ENCODE peak calls at places on chromosomes 1 and 21, in nine cellular contexts. G is HS-27A; Z is GM12865; U is hippocampal formation; C is H4; A is tibial nerve; J is Peyer's patch; Y is HEK293T; N is activated T-helper 1 cell treated with anti-CD3 and anti-CD28 coated beads, Interleukin-12 subunit alpha, Interleukin-12 subunit beta, Interleukin-2, Interleukin-4 antibody, amounts not matched to agents 30 ng/mL and 10 ng/mL and 1 ng/mL, durations not matched to agents 14 hours and 24 hours and 36 hours. S is an unnamed sample.
A peak's percentile ranks its signal among the peaks of the same experiment; 100 is the strongest.

GRCh38 chr1:14440731-14441130 is 157.8 kb upstream of the KAZN start:
- DNase-seq in U (no peak), G (no peak), Z (no peak), Y (no peak), A (no peak), J (no peak), C (no peak), N (no peak), S (no peak)

GRCh38 chr1:226403522-226404034 is 4.3 kb downstream of the PARP1 start:
- DNase-seq in G (no peak), J (no peak), N (no peak), Y (peak; percentile 57), C (no peak), U (no peak), A (no peak), Z (peak; percentile 57), S (no peak)

GRCh38 chr21:31446206-31446900 is 102.3 kb upstream of the TIAM1 start:
- DNase-seq in C (no peak), Y (no peak), N (peak; percentile 49), G (no peak), Z (no peak), U (no peak), A (no peak), J (no peak), S (no peak)

GRCh38 chr1:177817969-177818872 is 151.6 kb downstream of the SEC16B start:
- DNase-seq in Y (no peak), U (no peak), N (no peak), A (no peak), J (no peak), G (no peak), Z (peak; percentile 68), C (no peak), S (no peak)

GRCh38 chr1:207205613-207206009 is 101.6 kb downstream of the C4BPA start:
- DNase-seq in N (no peak), C (no peak), Z (no peak), A (no peak), U (no peak), J (no peak), G (no peak), Y (no peak), S (no peak)

GRCh38 chr1:207740224-207740623 is 11.6 kb upstream of the CD46 start:
- DNase-seq in G (no peak), Y (no peak), N (no peak), J (no peak), C (no peak), A (no peak), U (no peak), Z (no peak), S (no peak)

GRCh38 chr1:9129391-9130041 is 614 bp upstream of the GPR157 start:
- DNase-seq in U (no peak), Z (peak; percentile 95), G (no peak), J (peak; percentile 97), Y (peak; percentile 84), N (peak; percentile 72), C (peak; percentile 41), A (peak; percentile 74), S (peak; percentile 87)

GRCh38 chr1:198929961-198930599 is 291.2 kb downstream of the PTPRC start:
- DNase-seq in A (no peak), N (no peak), U (peak; percentile 65), Z (no peak), Y (no peak), J (no peak), G (no peak), C (peak; percentile 30), S (no peak)

GRCh38 chr21:39602076-39602689 is 10.6 kb upstream of the B3GALT5 start:
- DNase-seq in Z (no peak), U (no peak), N (no peak), G (no peak), A (no peak), C (no peak), Y (no peak), J (no peak), S (no peak)

GRCh38 chr1:204206121-204206520 is 7.7 kb downstream of the GOLT1A start:
- DNase-seq in A (no peak), N (no peak), J (no peak), Z (no peak), U (no peak), C (no peak), G (no peak), Y (no peak), S (no peak)

GRCh38 chr1:88802950-88803349 is 88.4 kb downstream of the GTF2B start:
- DNase-seq in C (no peak), J (no peak), Z (no peak), A (no peak), Y (no peak), N (no peak), U (no peak), G (peak; percentile 19), S (no peak)

GRCh38 chr1:41397943-41398342 is 36.7 kb downstream of the FOXO6 start:
- DNase-seq in N (no peak), C (no peak), Y (no peak), G (no peak), Z (no peak), J (no peak), U (no peak), A (no peak), S (no peak)

GRCh38 chr1:118990513-118991131 is 2.5 kb upstream of the TBX15 start:
- DNase-seq in A (no peak), J (no peak), C (no peak), Z (no peak), G (no peak), U (no peak), N (no peak), Y (no peak), S (no peak)

GRCh38 chr21:44020551-44020950 is 8.4 kb downstream of the TRAPPC10 start:
- DNase-seq in G (no peak), Y (no peak), U (no peak), J (no peak), A (no peak), C (no peak), Z (no peak), N (no peak), S (no peak)

GRCh38 chr1:181409981-181410380 is 73.3 kb upstream of the CACNA1E start:
- DNase-seq in Y (no peak), N (no peak), J (no peak), Z (no peak), A (no peak), G (no peak), U (no peak), C (no peak), S (no peak)

S was measured in ovary.